ENCODE peak calls at places on chromosomes 4 and X, in five cellular contexts. M, F, Q, E and P are unnamed samples. For H3F3A, the result is how much of the 10 kb centered on the place peaks cover.

GRCh38 chrX:4570141-4570540 is 856.7 kb upstream of the PRKX start:
- DNase-seq in M (no peak), F (no peak), Q (no peak), E (no peak), P (peak)

GRCh38 chrX:274904-275475 is 6.2 kb upstream of the PLCXD1 start:
- DNase-seq in M (no peak), F (no peak), Q (peak), E (peak), P (no peak)

GRCh38 chr4:78951862-78952472 is 12.7 kb upstream of the PAQR3 start:
- DNase-seq in M (peak), F (peak), Q (peak), E (peak), P (peak)

GRCh38 chrX:152865232-152865920 is 32.5 kb upstream of the ZNF185 start:
- DNase-seq in M (no peak), F (no peak), Q (no peak), E (no peak), P (no peak)

GRCh38 chrX:1453390-1453783 is 678 bp upstream of the ASMTL start:
- DNase-seq in M (no peak), F (no peak), Q (no peak), E (no peak), P (no peak)

GRCh38 chrX:12825801-12826200 is 34.6 kb downstream of the PRPS2 start:
- DNase-seq in M (no peak), F (no peak), Q (no peak), E (no peak), P (peak)

GRCh38 chr4:67765928-67766327 is 11.7 kb upstream of the GNRHR start:
- DNase-seq in M (peak), F (no peak), Q (no peak), E (no peak), P (peak)

GRCh38 chr4:7766086-7766485 is 173.6 kb downstream of the AFAP1 start:
- DNase-seq in M (no peak), F (no peak), Q (no peak), E (no peak), P (no peak)

GRCh38 chr4:77699731-77700210 is 94.2 kb downstream of the CXCL13 start:
- DNase-seq in M (peak), F (no peak), Q (peak), E (peak), P (peak)

GRCh38 chrX:45719751-45720501 is 519.2 kb upstream of the DIPK2B start:
- DNase-seq in M (peak), F (no peak), Q (no peak), E (no peak), P (no peak)

GRCh38 chr4:64503416-64503815 is 94.2 kb upstream of the TECRL start:
- DNase-seq in M (no peak), F (no peak), Q (no peak), E (no peak), P (no peak)

GRCh38 chr4:170145120-170145519 is 55.4 kb upstream of the AADAT start:
- DNase-seq in M (no peak), F (no peak), Q (peak), E (peak), P (no peak)

GRCh38 chr4:87011340-87012034 is 76.7 kb downstream of the AFF1 start:
- DNase-seq in M (peak), F (no peak), Q (no peak), E (peak), P (peak)

GRCh38 chrX:131988236-131988635 is 34.9 kb upstream of the STK26 start:
- DNase-seq in M (no peak), F (no peak), Q (no peak), E (no peak), P (no peak)

GRCh38 chr4:182339246-182339645 is 96.0 kb downstream of the TENM3 start:
- DNase-seq in M (no peak), F (no peak), Q (peak), E (peak), P (no peak)

GRCh38 chr4:155545456-155545855 is 121.2 kb upstream of the GUCY1A1 start:
- DNase-seq in M (no peak), F (no peak), Q (no peak), E (no peak), P (no peak)

GRCh38 chrX:38882894-38883620 is 81.8 kb downstream of the MID1IP1 start:
- DNase-seq in M (peak), F (no peak), Q (no peak), E (no peak), P (peak)

GRCh38 chrX:35919536-35920309 is at the start of gene CFAP47:
- DNase-seq in M (no peak), F (peak), Q (peak), E (peak), P (peak)

GRCh38 chrX:53481816-53482485 is 47.8 kb upstream of the HSD17B10 start:
- DNase-seq in M (peak), F (peak), Q (peak), E (peak), P (peak)

GRCh38 chr4:81421346-81422218 is 50.1 kb downstream of the RASGEF1B start:
- DNase-seq in M (peak), F (no peak), Q (peak), E (peak), P (peak)

GRCh38 chrX:17613979-17614572 is 123.2 kb upstream of the SCML1 start:
- DNase-seq in M (no peak), F (peak), Q (no peak), E (no peak), P (peak)

GRCh38 chrX:7996414-7996813 is 69.2 kb upstream of the PNPLA4 start:
- DNase-seq in M (peak), F (peak), Q (peak), E (peak), P (peak)

GRCh38 chrX:151870603-151871002 is 42.1 kb upstream of the MAGEA4 start:
- DNase-seq in M (peak), F (no peak), Q (no peak), E (no peak), P (peak)

GRCh38 chrX:149831473-149831872 is 49.5 kb upstream of the MAGEA8 start:
- DNase-seq in M (no peak), F (no peak), Q (no peak), E (peak), P (no peak)

GRCh38 chr4:148542922-148543623 is 100.9 kb upstream of the NR3C2 start:
- DNase-seq in M (no peak), F (no peak), Q (no peak), E (no peak), P (peak)

GRCh38 chr4:177239878-177240277 is 69.8 kb upstream of the NEIL3 start:
- DNase-seq in M (peak), F (no peak), Q (no peak), E (no peak), P (no peak)

GRCh38 chrX:136691028-136691809 is 43.3 kb downstream of the CD40LG start:
- DNase-seq in M (no peak), F (peak), Q (no peak), E (no peak), P (peak)

GRCh38 chr4:81137446-81137845 is 77.6 kb downstream of the PRKG2 start:
- DNase-seq in M (no peak), F (no peak), Q (no peak), E (no peak), P (no peak)

GRCh38 chr4:69054578-69055200 is 41.6 kb upstream of the UGT2B7 start:
- DNase-seq in M (peak), F (no peak), Q (no peak), E (no peak), P (peak)

GRCh38 chrX:67720344-67720743 is 176.5 kb downstream of the AR start:
- DNase-seq in M (no peak), F (no peak), Q (no peak), E (no peak), P (no peak)

DNA sequence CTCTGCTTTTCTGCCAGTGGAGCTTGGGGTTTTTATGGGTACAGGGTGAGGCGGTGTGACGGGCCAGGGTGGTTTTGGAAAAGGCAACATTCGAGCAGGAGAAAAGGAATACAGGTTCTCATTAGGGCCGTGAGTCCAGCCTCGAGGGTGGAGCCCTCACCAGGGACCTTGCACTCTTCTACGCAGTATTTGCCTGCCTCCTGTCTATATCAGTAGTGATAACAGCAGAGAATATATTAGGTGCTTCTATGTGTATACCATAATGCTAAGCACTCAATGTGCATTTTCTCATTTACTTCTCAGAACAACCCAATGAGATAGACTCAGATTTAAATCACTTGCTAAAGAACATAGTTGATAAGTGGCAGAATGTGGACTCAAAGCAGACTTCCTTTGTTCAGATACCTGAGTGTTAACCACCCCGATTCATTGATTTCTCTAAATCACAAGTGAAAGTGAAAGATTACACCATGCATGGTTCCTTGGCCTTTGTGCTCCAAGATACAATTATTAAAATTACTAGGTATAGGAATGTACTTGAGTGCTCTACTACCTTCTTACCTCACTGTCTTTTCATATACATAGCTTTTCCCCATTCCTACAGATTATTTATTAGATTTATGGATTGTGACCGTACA is 404.0 kb downstream of the PCDH7 start:
- DNase-seq in M (no peak), F (no peak), Q (no peak), E (no peak), P (no peak)
- TF ChIP-seq EZH2 in M (no peak), F (no peak), Q (no peak), E (no peak), P (no peak)

DNA sequence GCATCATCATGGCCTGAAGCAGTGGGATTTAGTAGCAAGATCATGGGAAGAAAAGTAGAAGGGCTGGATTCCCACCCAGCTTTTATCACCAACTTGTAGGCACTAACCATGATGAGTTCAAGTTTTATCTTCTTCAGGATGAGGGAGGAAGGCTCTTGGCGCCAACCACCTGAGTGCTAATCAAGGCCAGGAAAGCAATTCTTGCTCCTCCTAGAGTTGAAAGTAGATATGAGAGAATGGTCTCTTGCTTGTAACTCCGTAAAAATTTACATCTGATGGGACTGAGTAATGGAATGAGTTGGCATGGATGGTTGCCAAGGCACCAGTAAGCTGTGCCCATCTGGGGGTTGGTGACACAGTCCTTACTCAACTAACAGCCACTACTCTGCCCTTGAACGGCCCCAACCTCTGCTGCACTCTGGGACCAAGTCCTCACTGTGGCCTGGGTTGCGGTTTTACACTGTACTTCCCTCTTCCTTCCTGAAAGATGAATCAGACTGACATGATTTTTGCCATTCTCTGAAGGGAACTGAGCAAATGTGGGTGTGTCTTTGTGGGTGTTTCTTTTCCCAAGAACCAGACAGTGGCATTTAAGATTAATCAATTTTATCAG is 39.4 kb upstream of the NDP start:
- DNase-seq in M (peak), F (peak), Q (no peak), E (no peak), P (peak)
- TF ChIP-seq EZH2phosphoT487 in M (no peak), F (no peak), Q (no peak), E (no peak), P (no peak)

DNA sequence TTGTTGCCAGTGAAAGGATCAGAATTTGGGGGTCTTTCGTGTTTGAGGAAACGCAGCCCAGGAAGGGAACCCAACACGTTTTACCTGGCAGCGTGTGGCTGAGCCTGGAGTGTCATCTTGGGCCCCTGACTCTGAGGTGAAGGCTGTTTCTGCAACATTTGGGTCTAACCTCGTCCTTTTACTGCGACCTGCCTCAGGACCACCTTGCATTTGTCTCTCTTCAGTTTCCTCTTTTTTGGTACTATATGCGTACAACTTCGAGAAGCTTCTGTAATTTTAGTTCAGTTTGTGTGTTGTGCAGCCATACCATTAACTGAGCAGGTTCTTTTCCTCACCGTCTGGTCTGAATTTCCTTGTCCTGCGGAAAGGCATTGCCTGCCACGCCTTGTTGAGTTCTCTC is 61.5 kb downstream of the TMEM131L start:
- DNase-seq in M (no peak), F (no peak), Q (no peak), E (no peak), P (no peak)
- H3F3A ChIP-seq in M (under half), F (under half), Q (under half), E (under half), P (under half)

DNA sequence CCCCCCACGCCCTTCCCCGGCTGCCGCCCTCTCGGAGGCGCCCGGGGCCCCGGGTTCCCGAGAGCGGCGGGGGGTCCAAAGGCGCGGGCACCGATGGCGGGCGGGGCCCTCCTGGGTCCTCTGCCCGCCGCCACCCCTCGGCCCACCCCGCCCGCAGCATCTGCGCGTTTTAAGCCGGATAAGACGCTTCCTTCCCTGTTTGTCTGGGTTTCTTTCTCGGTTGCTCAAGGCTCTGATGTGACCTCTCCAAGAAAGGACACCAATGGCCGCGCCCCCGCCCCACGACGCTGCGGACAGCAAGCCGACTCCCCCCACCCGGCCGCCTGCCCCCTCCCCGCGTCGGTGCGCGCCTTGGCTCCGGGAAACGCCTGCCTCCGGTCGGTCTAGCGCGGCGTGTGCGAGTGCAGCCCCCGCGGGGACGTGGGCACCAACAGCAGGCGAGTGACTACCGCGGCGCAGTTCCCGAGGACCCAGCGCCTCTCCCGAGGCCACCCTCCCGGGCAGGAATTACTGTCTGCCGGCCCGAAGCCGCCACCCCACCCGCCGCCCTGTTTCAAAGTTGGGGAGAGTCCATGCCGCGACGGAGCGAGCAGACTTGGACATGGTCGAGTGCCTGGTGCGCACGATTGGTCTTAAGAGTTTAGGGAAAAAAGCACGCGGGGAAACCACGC is 21.1 kb upstream of the HMX1 start:
- DNase-seq in M (no peak), F (no peak), Q (peak), E (no peak), P (no peak)
- TF ChIP-seq EZH2 in M (no peak), F (no peak), Q (no peak), E (peak), P (no peak)

GRCh38 chr4:24382381-24382780 is 202.0 kb downstream of the DHX15 start:
- DNase-seq in M (no peak), F (peak), Q (no peak), E (no peak), P (peak)
- TF ChIP-seq EZH2phosphoT487 in M (no peak), F (no peak), Q (no peak), E (no peak), P (no peak)

GRCh38 chr4:6696611-6697010 is 2.9 kb downstream of the S100P start:
- DNase-seq in M (no peak), F (no peak), Q (no peak), E (no peak), P (no peak)
- H3F3A ChIP-seq in M (under half), F (under half), Q (under half), E (under half), P (under half)

DNA sequence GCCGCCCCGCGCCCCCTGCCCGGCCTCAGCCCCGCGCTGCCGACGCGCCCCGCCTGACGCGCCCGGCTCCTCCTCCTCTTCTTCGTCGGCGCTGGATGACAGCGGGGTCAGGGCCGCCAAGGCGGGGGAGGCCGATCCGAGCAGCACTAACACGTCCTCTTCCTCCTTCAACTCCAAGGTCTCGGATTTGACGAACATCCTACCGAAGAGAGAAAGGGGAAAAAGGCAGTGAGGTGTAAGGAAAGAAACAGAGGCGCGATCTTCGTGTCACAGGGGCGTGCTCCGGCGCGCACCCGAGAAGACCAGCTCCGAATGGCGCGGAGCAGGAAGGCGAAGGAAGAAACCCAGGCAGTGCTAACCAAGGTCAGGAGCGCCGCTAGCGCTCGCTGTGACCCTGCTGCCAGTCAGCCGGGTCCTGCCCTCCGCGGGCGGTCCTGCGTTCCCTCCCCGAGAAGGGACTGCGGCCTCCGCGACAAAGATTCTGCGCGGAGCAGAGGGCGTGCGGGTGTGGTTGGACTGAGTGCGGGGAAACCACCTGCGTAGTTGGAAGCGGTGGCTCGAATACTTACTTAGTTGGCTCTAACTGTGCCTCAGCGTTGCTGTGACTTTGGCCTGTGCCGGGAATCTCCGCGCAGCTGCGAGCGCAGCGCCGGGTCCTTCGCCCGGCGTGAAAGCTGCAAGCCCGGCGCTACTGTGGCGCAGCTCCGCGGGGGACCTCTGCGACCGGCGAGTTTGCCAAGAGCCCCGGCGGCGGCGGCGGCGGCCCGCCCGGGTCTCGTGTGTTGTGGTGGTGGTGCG is 503 bp downstream of the NEUROG2 start:
- DNase-seq in M (peak), F (peak), Q (peak), E (peak), P (peak)
- TF ChIP-seq EZH2 in M (peak), F (no peak), Q (peak), E (peak), P (no peak)

GRCh38 chrX:5617666-5618065 is 611.0 kb downstream of the NLGN4X start:
- DNase-seq in M (no peak), F (no peak), Q (no peak), E (no peak), P (no peak)
- TF ChIP-seq EZH2phosphoT487 in M (no peak), F (no peak), Q (no peak), E (no peak), P (no peak)

GRCh38 chrX:101395789-101396188 is 5.0 kb downstream of the RPL36A start:
- DNase-seq in M (peak), F (no peak), Q (no peak), E (no peak), P (no peak)

GRCh38 chrX:101394372-101394771 is 3.6 kb downstream of the RPL36A start:
- DNase-seq in M (no peak), F (no peak), Q (no peak), E (no peak), P (no peak)

GRCh38 chrX:101399825-101400224 is 7.9 kb downstream of the GLA start:
- DNase-seq in M (no peak), F (no peak), Q (no peak), E (no peak), P (no peak)

GRCh38 chrX:101398694-101399093 is 7.9 kb downstream of the RPL36A start:
- DNase-seq in M (no peak), F (no peak), Q (no peak), E (no peak), P (no peak)

GRCh38 chrX:101397779-101398178 is 7.0 kb downstream of the RPL36A start:
- DNase-seq in M (no peak), F (no peak), Q (no peak), E (peak), P (no peak)
- H3F3A ChIP-seq in M (under half), F (under half), Q (under half), E (under half), P (under half)